ENCODE peak calls at places on chromosomes 12 and 14, in four cellular contexts. W is SK-N-SH, B is K562, Z is GM12878. A is an unnamed sample.

GRCh38 chr12:132417741-132418140 is 72.2 kb upstream of the FBRSL1 start:
- DNase-seq in B (no peak), Z (no peak), W (no peak), A (no peak)

GRCh38 chr14:21825147-21825743 is 151.6 kb upstream of the OR4E1 start:
- DNase-seq in B (peak), Z (no peak), W (peak), A (peak)

GRCh38 chr12:95848575-95849388 is 10.0 kb upstream of the SNRPF start:
- DNase-seq in W (peak), B (no peak), Z (no peak), A (peak)

GRCh38 chr12:50765325-50765911 is 1.5 kb downstream of the ATF1 start:
- DNase-seq in W (peak), Z (no peak), B (peak), A (peak)

GRCh38 chr14:76810953-76811400 is 1.7 kb downstream of the ANGEL1 start:
- DNase-seq in B (peak), W (peak), Z (no peak), A (peak)

GRCh38 chr12:45407188-45407850 is 191.4 kb downstream of the ANO6 start:
- DNase-seq in Z (no peak), W (no peak), B (peak), A (peak)

GRCh38 chr12:47885012-47885501 is 19.7 kb downstream of the VDR start:
- DNase-seq in W (no peak), B (peak), Z (peak), A (no peak)

GRCh38 chr14:67487937-67488893 is at the start of gene TMEM229B:
- DNase-seq in Z (peak), W (no peak), B (no peak), A (no peak)

GRCh38 chr12:49131973-49132461 is 822 bp upstream of the TUBA1B start:
- DNase-seq in Z (no peak), B (peak), W (no peak), A (peak)

GRCh38 chr12:99983721-99984258 is 946 bp downstream of the ANKS1B start:
- DNase-seq in Z (no peak), B (no peak), W (peak), A (peak)

GRCh38 chr14:59126714-59127436 is 61.6 kb upstream of the DAAM1 start:
- DNase-seq in B (peak), Z (no peak), W (peak), A (peak)

GRCh38 chr12:116659771-116660481 is 77.9 kb downstream of the SPRING1 start:
- DNase-seq in W (peak), Z (no peak), B (no peak), A (no peak)

GRCh38 chr12:132100306-132101065 is 43.6 kb downstream of the DDX51 start:
- DNase-seq in Z (no peak), B (no peak), W (no peak), A (no peak)

GRCh38 chr12:6084261-6084968 is 40.1 kb downstream of the VWF start:
- DNase-seq in Z (no peak), B (no peak), W (peak), A (no peak)

GRCh38 chr14:20412876-20413784 is at the start of gene TEP1:
- DNase-seq in B (peak), Z (no peak), W (peak), A (peak)

GRCh38 chr12:122862110-122862634 is 26.9 kb downstream of the HIP1R start:
- DNase-seq in Z (no peak), B (no peak), W (peak), A (no peak)

GRCh38 chr14:86086962-86087361 is 557.0 kb downstream of the FLRT2 start:
- DNase-seq in W (no peak), Z (no peak), B (no peak), A (no peak)

GRCh38 chr14:24323341-24323740 is 11.5 kb downstream of the ADCY4 start:
- DNase-seq in Z (no peak), B (no peak), W (no peak), A (no peak)

GRCh38 chr12:128259556-128260070 is 7.4 kb upstream of the TMEM132C start:
- DNase-seq in Z (no peak), B (peak), W (peak), A (peak)

GRCh38 chr14:53180272-53181221 is 27.4 kb upstream of the DDHD1 start:
- DNase-seq in W (no peak), Z (peak), B (peak), A (peak)

DNA sequence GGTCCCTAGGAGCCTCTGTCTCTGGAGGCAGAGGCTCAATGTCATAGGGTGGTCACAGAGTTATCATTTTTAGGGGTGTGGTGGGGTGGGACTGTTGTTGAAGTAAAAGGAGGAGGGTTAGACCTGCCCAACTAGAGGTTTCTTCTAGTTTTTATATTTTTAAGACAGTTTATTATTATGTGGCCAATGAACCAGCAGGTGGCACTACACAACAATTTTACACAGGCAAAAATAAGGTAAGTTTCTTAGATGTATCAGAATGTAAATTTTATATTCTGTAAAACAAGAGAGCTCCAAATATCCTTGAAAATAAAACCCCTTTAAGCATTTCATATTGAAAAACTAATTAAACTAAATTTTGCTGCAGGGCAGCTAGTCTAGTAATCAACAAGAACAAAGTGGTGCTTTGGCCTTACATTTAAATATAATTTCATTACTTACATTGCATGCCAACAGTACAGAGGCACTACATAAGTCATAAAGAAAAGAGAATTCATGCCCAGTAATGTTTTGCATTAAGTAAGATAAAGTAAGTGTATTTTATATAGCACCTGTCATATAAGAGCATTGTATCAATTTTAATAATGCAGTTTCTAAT is 22.2 kb upstream of the OVCH1 start:
- DNase-seq in Z (no peak), W (peak), B (peak), A (peak)
- TF ChIP-seq JUND in Z (no peak), W (no peak), B (no peak), A (no peak)

GRCh38 chr14:103495854-103496253 is 26.8 kb downstream of the CKB start:
- DNase-seq in Z (no peak), W (no peak), B (no peak), A (no peak)
- TF ChIP-seq JUND in Z (no peak), W (no peak), B (no peak), A (no peak)

GRCh38 chr12:2664721-2665577 is 129.8 kb upstream of the FKBP4 start:
- DNase-seq in W (no peak), B (no peak), Z (no peak), A (no peak)

GRCh38 chr12:2668816-2669215 is 126.0 kb upstream of the FKBP4 start:
- DNase-seq in W (no peak), B (no peak), Z (no peak), A (no peak)

GRCh38 chr12:2666846-2667245 is 127.9 kb upstream of the FKBP4 start:
- DNase-seq in B (no peak), Z (no peak), W (no peak), A (no peak)

GRCh38 chr12:2667716-2668440 is 126.9 kb upstream of the FKBP4 start:
- DNase-seq in W (no peak), Z (no peak), B (no peak), A (no peak)

DNA sequence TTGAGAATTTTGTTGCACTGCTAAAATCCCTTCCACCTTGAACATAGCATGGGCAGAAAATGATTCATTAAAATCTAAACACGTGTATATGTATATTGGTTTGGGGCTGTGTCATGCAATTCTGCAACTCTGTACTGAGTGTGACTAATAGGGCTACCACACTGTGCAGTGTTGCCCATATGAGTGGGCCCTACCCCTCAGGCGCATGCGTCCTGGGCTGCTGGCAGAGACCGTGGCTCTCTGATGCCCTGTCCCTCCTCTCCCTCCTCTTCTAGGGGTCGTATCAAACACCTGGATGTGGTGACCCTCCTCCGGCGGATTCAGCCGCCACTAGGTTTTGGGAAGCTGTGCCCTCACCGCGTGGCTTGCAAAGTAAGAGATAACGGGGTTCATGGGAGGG is 128.4 kb upstream of the FKBP4 start:
- DNase-seq in B (no peak), Z (no peak), W (no peak), A (no peak)
- TF ChIP-seq JUND in B (no peak), Z (no peak), W (no peak), A (no peak)

GRCh38 chr12:54411398-54412241 is 7.4 kb downstream of the ITGA5 start:
- DNase-seq in Z (no peak), B (peak), W (no peak), A (no peak)
- TF ChIP-seq JUND in Z (no peak), B (no peak), W (peak), A (no peak)

DNA sequence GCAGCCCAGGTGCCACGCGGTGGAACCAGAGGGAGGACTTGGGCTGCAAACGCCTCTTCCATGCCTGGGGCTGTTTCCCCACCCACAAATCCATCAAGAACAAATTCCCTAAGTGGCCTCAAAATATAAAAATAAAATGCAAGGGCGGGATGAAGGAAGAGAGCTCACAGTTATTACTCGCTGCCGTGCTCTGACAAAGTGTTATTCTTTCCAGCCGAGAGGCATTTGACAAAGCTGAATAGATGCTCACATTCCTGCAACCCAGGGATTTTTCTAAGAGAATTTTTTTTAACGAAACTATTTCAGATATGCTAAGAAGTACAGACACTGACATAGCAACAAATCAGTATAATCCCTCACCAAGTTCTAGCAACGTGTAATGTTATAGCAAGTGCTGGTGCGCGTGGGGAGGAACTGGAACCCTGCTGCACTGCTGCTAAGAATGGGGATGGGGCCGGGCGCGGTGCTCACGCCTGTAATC is 70.7 kb downstream of the SCARB1 start:
- DNase-seq in W (no peak), Z (no peak), B (no peak), A (no peak)
- TF ChIP-seq JUND in W (no peak), Z (no peak), B (no peak), A (no peak)

DNA sequence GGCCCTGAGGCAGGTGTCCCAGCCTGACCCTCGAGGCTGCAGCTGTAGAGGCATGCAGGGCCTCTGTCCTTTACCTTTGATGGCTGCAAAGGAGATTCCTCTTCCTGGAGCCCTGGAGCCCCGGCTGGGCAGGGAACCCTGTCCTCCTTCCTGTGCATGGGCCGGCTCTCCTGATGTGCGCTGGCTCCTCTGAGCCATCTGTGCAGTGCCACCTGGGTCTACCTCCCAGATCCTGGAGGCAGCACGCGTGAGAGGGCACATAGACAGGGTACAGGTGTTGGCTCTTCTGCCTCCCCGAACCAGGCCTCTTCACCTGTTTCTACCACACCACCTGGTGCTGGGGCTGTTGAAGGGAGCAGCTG is 115.1 kb downstream of the BEGAIN start:
- DNase-seq in B (no peak), Z (no peak), W (no peak), A (no peak)
- TF ChIP-seq JUND in B (no peak), Z (no peak), W (no peak), A (no peak)

GRCh38 chr14:104554088-104554607 is 25.4 kb upstream of the C14orf180 start:
- DNase-seq in B (no peak), Z (no peak), W (no peak), A (no peak)

GRCh38 chr14:104551851-104552737 is 27.5 kb upstream of the C14orf180 start:
- DNase-seq in B (no peak), Z (no peak), W (peak), A (no peak)

GRCh38 chr14:104550849-104551728 is 28.5 kb upstream of the C14orf180 start:
- DNase-seq in Z (no peak), B (no peak), W (peak), A (no peak)

GRCh38 chr14:104553166-104554087 is 26.1 kb upstream of the C14orf180 start:
- DNase-seq in B (no peak), Z (no peak), W (peak), A (no peak)

DNA sequence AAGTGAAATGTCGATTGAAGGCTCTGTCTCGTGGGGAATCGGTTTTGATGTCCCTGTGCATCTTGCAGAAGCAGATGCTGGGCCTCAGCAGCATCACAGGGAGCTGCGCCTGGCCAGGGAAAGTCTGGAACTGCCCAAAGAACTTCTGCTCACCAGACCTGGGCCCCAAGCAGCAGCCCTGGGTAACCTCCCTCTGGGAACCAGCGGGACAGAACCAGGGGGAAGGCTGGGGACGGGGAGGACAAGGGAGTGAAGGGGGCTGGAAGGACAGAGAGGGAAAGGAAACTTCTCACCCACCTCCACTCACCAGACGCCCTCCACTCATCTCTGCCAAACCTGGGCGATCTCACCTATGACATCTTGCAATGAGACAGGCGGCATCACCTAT is 26.8 kb upstream of the C14orf180 start:
- DNase-seq in Z (no peak), B (no peak), W (peak), A (no peak)
- TF ChIP-seq JUND in Z (no peak), B (no peak), W (no peak), A (no peak)

DNA sequence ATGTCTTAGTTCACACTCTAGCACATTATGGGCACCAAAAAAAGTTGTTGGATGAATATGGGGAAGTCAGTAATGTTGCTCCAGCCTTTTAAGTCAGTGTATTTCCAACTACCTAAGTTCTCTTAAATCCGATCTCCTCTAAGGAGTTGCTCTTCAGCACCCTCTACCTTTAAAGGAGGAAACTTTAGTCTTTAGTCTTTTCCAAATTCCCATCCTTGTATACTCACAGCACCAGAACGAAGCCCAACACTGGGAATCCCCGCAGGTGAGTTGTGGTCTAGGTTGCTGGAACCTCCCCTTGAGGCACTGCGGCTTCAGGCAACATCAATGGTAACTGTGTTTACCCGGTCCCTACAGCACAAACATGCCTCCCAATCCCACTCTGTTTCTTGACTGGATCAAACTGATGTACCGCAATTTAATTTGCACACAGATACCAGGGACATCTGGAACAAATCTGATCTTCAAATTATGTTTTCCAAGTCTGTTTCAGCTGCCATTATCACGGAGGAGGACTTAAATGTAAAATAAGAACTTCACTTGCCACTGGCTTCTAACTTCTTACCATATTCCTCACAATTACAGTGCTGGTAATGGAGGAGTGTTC is 179.0 kb downstream of the FOXN3 start:
- DNase-seq in B (peak), Z (no peak), W (peak), A (peak)
- TF ChIP-seq JUND in B (no peak), Z (no peak), W (no peak), A (no peak)

GRCh38 chr12:46675736-46676135 is 150.1 kb downstream of the SLC38A4 start:
- DNase-seq in Z (no peak), W (peak), B (peak), A (peak)
- TF ChIP-seq JUND in Z (no peak), W (no peak), B (no peak), A (no peak)